ENCODE peak calls at places on chromosomes 5 and 9, in nine cellular contexts. V, C, N, J, P, Y, Z, G and D are unnamed samples.

GRCh38 chr5:43227655-43228054 is 35.6 kb downstream of the NIM1K start:
- DNase-seq in V (no peak), C (peak), N (no peak), J (peak), P (no peak), Y (no peak), Z (peak), G (peak), D (peak)

GRCh38 chr5:78295035-78295961 is 800 bp upstream of the AP3B1 start:
- DNase-seq in V (peak), C (peak), N (peak), J (no peak), P (peak), Y (peak), Z (peak), G (no peak), D (peak)

GRCh38 chr5:96081276-96081858 is 119.7 kb upstream of the ELL2 start:
- DNase-seq in V (no peak), C (peak), N (no peak), J (no peak), P (no peak), Y (no peak), Z (no peak), G (no peak), D (no peak)

GRCh38 chr5:96079075-96079474 is 117.4 kb upstream of the ELL2 start:
- DNase-seq in V (no peak), C (peak), N (no peak), J (peak), P (peak), Y (no peak), Z (peak), G (peak), D (peak)

GRCh38 chr5:156201793-156202388 is 125.1 kb upstream of the SGCD start:
- DNase-seq in V (no peak), C (no peak), N (no peak), J (peak), P (no peak), Y (no peak), Z (peak), G (peak), D (no peak)

GRCh38 chr5:152349683-152350526 is 55.2 kb downstream of the NMUR2 start:
- DNase-seq in V (peak), C (peak), N (peak), J (no peak), P (no peak), Y (no peak), Z (peak), G (no peak), D (peak)

GRCh38 chr9:76379494-76379893 is 14.7 kb downstream of the RFK start:
- DNase-seq in V (no peak), C (peak), N (peak), J (no peak), P (no peak), Y (no peak), Z (no peak), G (no peak), D (no peak)

GRCh38 chr9:37343724-37344123 is 78.8 kb upstream of the GRHPR start:
- DNase-seq in V (no peak), C (no peak), N (no peak), J (no peak), P (no peak), Y (no peak), Z (no peak), G (no peak), D (no peak)

GRCh38 chr9:112751059-112751795 is 667 bp downstream of the SNX30 start:
- DNase-seq in V (peak), C (peak), N (peak), J (no peak), P (no peak), Y (peak), Z (peak), G (peak), D (no peak)

GRCh38 chr5:62206150-62206829 is 99.7 kb upstream of the KIF2A start:
- DNase-seq in V (peak), C (no peak), N (no peak), J (no peak), P (no peak), Y (no peak), Z (peak), G (no peak), D (peak)

GRCh38 chr9:129102791-129103594 is 7.6 kb downstream of the CRAT start:
- DNase-seq in V (peak), C (peak), N (no peak), J (no peak), P (no peak), Y (no peak), Z (peak), G (no peak), D (peak)

GRCh38 chr5:87246046-87246445 is 21.6 kb upstream of the RASA1 start:
- DNase-seq in V (no peak), C (peak), N (no peak), J (no peak), P (no peak), Y (no peak), Z (no peak), G (no peak), D (no peak)

GRCh38 chr9:101977614-101978210 is 239.3 kb upstream of the GRIN3A start:
- DNase-seq in V (no peak), C (peak), N (peak), J (no peak), P (no peak), Y (no peak), Z (peak), G (no peak), D (peak)